ENCODE peak calls at places on chromosomes 7 and 10, in nine cellular contexts. Q, I, V, G, S, M, O, F and L are unnamed samples.

GRCh38 chr10:97640868-97641811 is 669 bp downstream of the PI4K2A start:
- DNase-seq in O (no peak), M (no peak), S (no peak), Q (peak), F (peak), V (no peak), I (peak), G (no peak), L (no peak)

GRCh38 chr10:92208736-92209135 is 82.1 kb downstream of the CPEB3 start:
- DNase-seq in Q (peak), G (peak), O (no peak), V (no peak), I (peak), F (no peak), S (no peak), M (no peak), L (no peak)

GRCh38 chr7:115299379-115300038 is 377.6 kb downstream of the MDFIC start:
- DNase-seq in O (no peak), M (no peak), Q (no peak), S (no peak), G (no peak), V (no peak), I (no peak), F (no peak), L (no peak)

GRCh38 chr10:108469940-108470339 is 1305.4 kb upstream of the SORCS1 start:
- DNase-seq in O (no peak), I (no peak), Q (no peak), F (no peak), S (no peak), M (no peak), G (no peak), V (no peak), L (no peak)

GRCh38 chr10:373516-374309 is 238.5 kb downstream of the ZMYND11 start:
- DNase-seq in M (no peak), F (peak), Q (no peak), S (no peak), I (peak), V (peak), O (peak), G (peak), L (no peak)

GRCh38 chr10:90806677-90807076 is 51.2 kb downstream of the HTR7 start:
- DNase-seq in V (no peak), I (no peak), S (no peak), Q (no peak), G (no peak), O (no peak), M (no peak), F (no peak), L (no peak)

GRCh38 chr10:100827819-100828743 is 82.7 kb downstream of the PAX2 start:
- DNase-seq in S (no peak), V (no peak), M (no peak), O (no peak), F (peak), G (no peak), Q (peak), I (peak), L (no peak)

GRCh38 chr10:58950618-58951017 is 225.8 kb upstream of the PHYHIPL start:
- DNase-seq in I (peak), G (no peak), S (no peak), Q (no peak), M (no peak), O (no peak), F (no peak), V (no peak), L (no peak)